ENCODE peak calls at places on chromosome 4, in nine cellular contexts. U is mammary epithelial cell; D is stomach; S is psoas muscle; E is breast epithelium; C is cardiac muscle cell; X is CD4-positive, alpha-beta memory T cell; L is ovary; Y is sigmoid colon. N is an unnamed sample. For H3K27me3, the result is how much of the 10 kb centered on the place peaks cover.

GRCh38 chr4:140154572-140154891 is 548 bp upstream of the MAML3 start:
- DNase-seq in L (no peak), X (no peak), Y (no peak), C (no peak), U (no peak), S (no peak), E (no peak), D (no peak), N (no peak)

GRCh38 chr4:139574641-139575040 is 18.6 kb upstream of the SETD7 start:
- DNase-seq in D (no peak), C (no peak), X (no peak), U (no peak), S (no peak), E (no peak), Y (no peak), L (no peak), N (no peak)

GRCh38 chr4:78518551-78518950 is 33.0 kb upstream of the ANXA3 start:
- DNase-seq in C (no peak), Y (no peak), E (no peak), D (no peak), U (no peak), S (no peak), L (no peak), X (no peak), N (no peak)

GRCh38 chr4:1246111-1246881 is 2.6 kb downstream of the CTBP1 start:
- DNase-seq in X (no peak), S (peak), L (peak), U (peak), C (no peak), Y (peak), E (no peak), D (no peak), N (peak)

GRCh38 chr4:41611124-41611838 is 73.3 kb downstream of the LIMCH1 start:
- DNase-seq in S (no peak), D (no peak), X (no peak), E (no peak), C (no peak), L (no peak), Y (no peak), U (no peak), N (no peak)

GRCh38 chr4:82555279-82555678 is 6.5 kb downstream of the TMEM150C start:
- DNase-seq in E (no peak), L (no peak), D (no peak), X (no peak), C (no peak), S (no peak), Y (no peak), U (no peak), N (peak)

GRCh38 chr4:62243895-62244294 is 1043.8 kb downstream of the ADGRL3 start:
- DNase-seq in X (no peak), U (no peak), E (no peak), L (no peak), Y (no peak), S (no peak), D (no peak), C (no peak), N (peak)

GRCh38 chr4:4761128-4761991 is 98.1 kb upstream of the MSX1 start:
- DNase-seq in C (peak), X (no peak), D (no peak), E (no peak), U (no peak), S (no peak), Y (no peak), L (no peak), N (peak)

GRCh38 chr4:40629401-40630334 is at the start of gene RBM47:
- DNase-seq in Y (peak), E (peak), L (peak), S (peak), D (peak), X (no peak), U (peak), C (peak), N (peak)

GRCh38 chr4:43782391-43782790 is 666.2 kb downstream of the KCTD8 start:
- DNase-seq in U (no peak), S (no peak), D (no peak), L (no peak), C (no peak), X (no peak), Y (no peak), E (no peak), N (peak)

GRCh38 chr4:148053298-148054003 is 321.6 kb downstream of the ARHGAP10 start:
- DNase-seq in X (no peak), L (no peak), S (no peak), U (no peak), Y (no peak), E (no peak), D (no peak), C (no peak), N (peak)

GRCh38 chr4:21512351-21512750 is 436.2 kb downstream of the KCNIP4 start:
- DNase-seq in X (no peak), D (no peak), L (no peak), S (no peak), Y (no peak), U (peak), E (no peak), C (peak), N (peak)

GRCh38 chr4:181319629-181320028 is 923.6 kb upstream of the TENM3 start:
- DNase-seq in Y (no peak), S (no peak), D (no peak), L (no peak), X (no peak), U (no peak), C (peak), E (no peak), N (no peak)

GRCh38 chr4:109020861-109021260 is 258.0 kb upstream of the ETNPPL start:
- DNase-seq in Y (no peak), S (no peak), U (no peak), D (no peak), X (no peak), E (no peak), C (no peak), L (no peak), N (no peak)
- H3K27ac ChIP-seq in Y (no peak), S (no peak), U (no peak), D (no peak), X (no peak), E (no peak), C (no peak), L (no peak), N (no peak)

DNA sequence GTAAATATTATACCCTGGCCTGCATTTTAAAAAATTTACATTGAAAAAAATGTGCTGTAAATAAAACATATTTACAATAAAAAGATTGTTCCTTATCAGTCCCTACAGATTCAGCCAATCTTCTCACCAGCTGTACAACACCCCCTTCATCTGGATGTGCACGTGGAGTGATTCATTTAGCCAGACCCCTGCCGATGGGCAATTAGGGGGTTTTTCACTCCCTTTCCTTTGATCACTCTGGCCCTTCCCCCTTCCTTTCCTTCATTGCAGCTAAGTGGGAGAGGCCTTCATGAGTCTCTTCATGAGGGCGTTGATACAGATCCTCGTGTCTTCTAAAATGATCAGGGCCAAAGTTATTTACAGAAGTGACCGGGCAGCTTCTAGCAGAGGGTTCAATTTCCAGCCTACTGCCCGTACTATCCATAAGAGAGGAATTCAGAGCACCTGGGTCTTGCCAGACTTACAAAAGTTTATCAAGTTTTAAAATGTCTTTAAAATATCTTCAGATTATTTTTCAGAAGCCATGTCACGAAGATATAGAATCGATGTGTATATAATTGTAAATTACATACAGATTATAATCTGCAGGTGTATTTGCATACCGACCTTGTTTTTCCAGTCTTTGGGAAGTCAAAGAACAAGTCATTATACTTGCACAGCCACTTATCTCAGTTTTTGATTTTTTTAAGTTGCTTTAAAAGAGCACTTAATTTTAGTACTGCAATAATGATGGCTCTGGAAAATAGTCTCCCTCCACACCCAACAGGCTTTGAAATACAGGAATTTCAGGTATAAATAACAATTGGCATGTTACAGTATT is 21.4 kb upstream of the RASL11B start:
- DNase-seq in U (no peak), S (no peak), E (no peak), L (no peak), Y (no peak), C (no peak), X (no peak), D (no peak), N (no peak)
- H3K27me3 ChIP-seq in U (under half), S (under half), E (under half), L (under half), Y (under half), C (under half), X (under half), D (under half), N (under half)

GRCh38 chr4:74667944-74668343 is 126.4 kb downstream of the BTC start:
- DNase-seq in E (no peak), Y (no peak), S (no peak), X (no peak), D (no peak), U (no peak), C (no peak), L (no peak), N (no peak)
- H3K27ac ChIP-seq in E (no peak), Y (no peak), S (no peak), X (no peak), D (no peak), U (no peak), C (no peak), L (no peak), N (no peak)

DNA sequence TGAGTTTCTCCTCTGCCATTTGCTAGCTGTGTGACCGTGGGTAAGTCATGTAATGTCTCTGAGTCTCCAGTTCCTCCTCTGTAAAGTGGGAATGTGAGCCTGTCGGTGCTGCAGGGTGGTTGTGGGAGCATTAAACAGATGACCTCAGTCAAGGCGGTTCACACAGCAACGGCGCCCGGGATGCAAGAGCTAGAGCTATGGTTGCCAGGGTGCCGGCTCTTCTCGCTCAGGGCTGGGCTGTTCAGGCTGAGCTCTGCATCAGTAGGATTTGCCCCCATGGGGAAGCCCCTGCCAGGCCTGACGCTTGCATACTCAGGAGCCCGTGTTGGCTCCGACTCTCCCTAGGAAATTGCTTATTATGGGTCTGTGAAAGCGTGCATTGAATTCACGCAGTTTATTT is 67.4 kb downstream of the PSAPL1 start:
- DNase-seq in E (no peak), U (no peak), D (no peak), C (no peak), Y (peak), X (no peak), S (no peak), L (no peak), N (no peak)
- H3K27me3 ChIP-seq in E (under half), U (under half), D (under half), C (under half), Y (under half), X (under half), S (under half), L (under half), N (under half)

DNA sequence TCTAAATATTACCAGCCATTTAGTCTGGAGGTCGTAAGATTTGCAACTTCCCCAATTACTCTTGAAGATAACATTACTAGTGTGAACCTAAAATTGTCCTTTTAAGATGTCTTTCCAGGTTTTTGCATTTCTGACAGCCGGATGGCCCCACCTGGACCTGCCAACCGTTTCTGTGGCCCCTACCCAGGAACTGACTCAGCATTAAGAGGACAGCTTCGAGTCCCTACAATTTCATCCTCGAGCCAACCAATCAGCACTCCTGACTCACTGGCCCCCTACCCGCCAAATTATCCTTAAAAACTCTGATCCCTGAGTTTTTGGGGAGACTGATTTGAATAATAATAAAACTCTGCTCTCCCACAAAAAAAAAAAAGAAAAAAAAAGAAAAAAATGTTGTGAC is 112.0 kb downstream of the SCLT1 start:
- DNase-seq in X (no peak), S (no peak), Y (no peak), U (no peak), E (no peak), D (no peak), C (no peak), L (no peak), N (no peak)
- H3K27ac ChIP-seq in X (no peak), S (no peak), Y (no peak), U (no peak), E (no peak), D (no peak), C (no peak), L (no peak), N (no peak)

DNA sequence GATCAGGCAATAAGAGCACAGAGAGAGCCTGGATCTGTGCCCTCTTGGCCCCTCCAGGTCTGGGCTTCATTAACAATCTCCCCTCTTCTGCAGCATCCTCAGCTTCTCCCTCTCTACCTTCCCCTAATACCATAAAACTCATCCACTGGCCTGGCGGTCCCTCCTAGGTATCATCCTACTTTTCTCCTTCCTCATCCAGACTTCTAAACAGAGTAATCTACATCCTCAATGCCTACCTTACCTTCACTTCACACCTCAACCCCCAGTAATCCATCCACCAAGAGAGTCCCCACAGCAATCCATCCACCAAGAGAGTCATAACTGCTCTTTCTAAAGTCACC is 17.0 kb downstream of the FGFBP1 start:
- DNase-seq in D (no peak), Y (no peak), E (no peak), S (no peak), C (no peak), X (no peak), U (no peak), L (no peak), N (no peak)
- H3K27me3 ChIP-seq in D (under half), Y (under half), E (under half), S (under half), C (under half), X (under half), U (under half), L (under half), N (under half)